ENCODE peak calls at places on chromosomes 4 and X, in seven cellular contexts. E is A549; A is CD8-positive, alpha-beta T cell; C is stimulated activated naive CD8-positive, alpha-beta T cell treated with anti-CD3 and anti-CD28 coated beads, Interleukin-15, Interleukin-2, amounts not matched to agents 100 U/mL and 50 U/mL, for 24 hours; I is ELF-1; N is stimulated activated CD4-positive, alpha-beta T cell treated with anti-CD3 and anti-CD28 coated beads, Interleukin-15, amount 100 ng/mL, for 24 hours; P is substantia nigra. U is an unnamed sample.

GRCh38 chr4:138952405-138952804 is 63.2 kb upstream of the NOCT start:
- DNase-seq in E (no peak), A (no peak), C (peak; percentile 17), I (no peak), N (peak; percentile 37), P (no peak), U (peak; percentile 94)

GRCh38 chr4:20464381-20464780 is 212.7 kb downstream of the SLIT2 start:
- DNase-seq in E (no peak), A (no peak), C (no peak), I (no peak), N (no peak), P (no peak), U (peak; percentile 86)

GRCh38 chrX:105488731-105489130 is 268.2 kb upstream of the TEX13A start:
- DNase-seq in E (no peak), A (no peak), C (no peak), I (no peak), N (no peak), P (no peak), U (no peak)

GRCh38 chrX:135737361-135738071 is 24.1 kb downstream of the CT45A1 start:
- DNase-seq in E (peak; percentile 7), A (no peak), C (no peak), I (no peak), N (no peak), P (no peak), U (peak; percentile 2)

GRCh38 chrX:113305496-113305895 is 464.9 kb upstream of the AMOT start:
- DNase-seq in E (no peak), A (no peak), C (no peak), I (no peak), N (no peak), P (no peak), U (peak; percentile 0)

GRCh38 chr4:6765703-6766102 is 16.8 kb upstream of the KIAA0232 start:
- DNase-seq in E (no peak), A (no peak), C (no peak), I (no peak), N (no peak), P (no peak), U (no peak)

GRCh38 chr4:136458326-136458725 is 1074.0 kb downstream of the PCDH18 start:
- DNase-seq in E (no peak), A (no peak), C (no peak), I (no peak), N (no peak), P (no peak), U (no peak)

GRCh38 chr4:24624381-24624780 is 40.0 kb upstream of the DHX15 start:
- DNase-seq in E (no peak), A (no peak), C (no peak), I (no peak), N (no peak), P (no peak), U (no peak)

GRCh38 chrX:76919761-76920160 is 492.3 kb downstream of the MAGEE1 start:
- DNase-seq in E (no peak), A (no peak), C (no peak), I (no peak), N (no peak), P (no peak), U (no peak)

GRCh38 chr4:15504041-15504440 is 34.4 kb downstream of the CC2D2A start:
- DNase-seq in E (no peak), A (no peak), C (no peak), I (no peak), N (no peak), P (no peak), U (no peak)

GRCh38 chr4:3337811-3338210 is 45.0 kb downstream of the RGS12 start:
- DNase-seq in E (no peak), A (no peak), C (no peak), I (no peak), N (no peak), P (no peak), U (no peak)

GRCh38 chr4:609400-610050 is 15.8 kb upstream of the PDE6B start:
- DNase-seq in E (no peak), A (no peak), C (no peak), I (no peak), N (no peak), P (no peak), U (peak; percentile 17)

GRCh38 chrX:154734101-154734781 is 16.6 kb downstream of the GAB3 start:
- DNase-seq in E (peak; percentile 19), A (peak; percentile 49), C (peak; percentile 18), I (no peak), N (peak; percentile 10), P (peak; percentile 28), U (peak; percentile 68)

GRCh38 chr4:114077610-114078009 is 98.2 kb upstream of the ARSJ start:
- DNase-seq in E (no peak), A (no peak), C (no peak), I (no peak), N (no peak), P (no peak), U (peak; percentile 78)

GRCh38 chrX:120468479-120468824 is 644 bp downstream of the LAMP2 start:
- DNase-seq in E (no peak), A (no peak), C (no peak), I (peak; percentile 43), N (no peak), P (no peak), U (no peak)

GRCh38 chr4:100778431-100778830 is 260.6 kb upstream of the EMCN start:
- DNase-seq in E (no peak), A (no peak), C (no peak), I (no peak), N (no peak), P (no peak), U (no peak)

GRCh38 chr4:153159016-153159415 is 45.2 kb upstream of the TRIM2 start:
- DNase-seq in E (no peak), A (no peak), C (no peak), I (no peak), N (no peak), P (no peak), U (no peak)

GRCh38 chr4:24594887-24595286 is 10.5 kb upstream of the DHX15 start:
- DNase-seq in E (peak; percentile 85), A (no peak), C (no peak), I (no peak), N (no peak), P (no peak), U (peak; percentile 77)

GRCh38 chr4:85445058-85445639 is 29.8 kb upstream of the ARHGAP24 start:
- DNase-seq in E (no peak), A (no peak), C (no peak), I (no peak), N (no peak), P (no peak), U (no peak)

GRCh38 chr4:77821775-77822174 is 2.6 kb upstream of the CNOT6L start:
- DNase-seq in E (no peak), A (peak; percentile 54), C (peak; percentile 25), I (no peak), N (peak; percentile 43), P (no peak), U (no peak)

GRCh38 chrX:24245201-24245600 is 68.7 kb downstream of the SUPT20HL2 start:
- DNase-seq in E (peak; percentile 61), A (no peak), C (no peak), I (peak; percentile 55), N (no peak), P (no peak), U (peak; percentile 79)

GRCh38 chr4:31097999-31098398 is 377.8 kb downstream of the PCDH7 start:
- DNase-seq in E (no peak), A (no peak), C (no peak), I (no peak), N (no peak), P (no peak), U (no peak)

GRCh38 chr4:78954048-78954666 is 14.9 kb upstream of the PAQR3 start:
- DNase-seq in E (peak; percentile 12), A (no peak), C (no peak), I (peak; percentile 36), N (peak; percentile 4), P (no peak), U (peak; percentile 22)